ENCODE peak calls at places on chromosome 10, in ten cellular contexts. N is C1 segment of cervical spinal cord; L is RWPE1; S is lung; X is AG08395; V is foreskin fibroblast; Z is astrocyte of the hippocampus; H is lower leg skin; O is stimulated activated CD4-positive, alpha-beta T cell treated with anti-CD3 and anti-CD28 coated beads, Interleukin-2, amount 100 ng/mL, for 48 hours; D is GM04504. E is an unnamed sample.

GRCh38 chr10:8453587-8453986 is 399.1 kb downstream of the GATA3 start:
- DNase-seq in H (peak; percentile 58), X (no peak), O (no peak), S (peak; percentile 36), L (no peak), D (no peak), Z (peak; percentile 29), V (no peak), N (no peak), E (peak; percentile 40)

GRCh38 chr10:85862771-85863170 is 503.8 kb downstream of the GRID1 start:
- DNase-seq in S (no peak), H (no peak), Z (no peak), O (no peak), X (no peak), V (no peak), D (no peak), N (no peak), L (no peak), E (no peak)

GRCh38 chr10:117647306-117647705 is 104.8 kb downstream of the EMX2 start:
- DNase-seq in D (peak; percentile 70), V (peak; percentile 11), S (no peak), X (peak; percentile 85), O (no peak), H (no peak), N (no peak), Z (no peak), L (no peak), E (no peak)

GRCh38 chr10:86654411-86655172 is at the start of gene OPN4:
- DNase-seq in D (no peak), O (no peak), L (no peak), H (no peak), S (no peak), N (no peak), X (no peak), V (no peak), Z (peak; percentile 34), E (no peak)

GRCh38 chr10:50420166-50420565 is 168.8 kb upstream of the ASAH2 start:
- DNase-seq in X (no peak), N (no peak), H (no peak), Z (no peak), D (no peak), L (no peak), O (no peak), V (no peak), S (no peak), E (no peak)

GRCh38 chr10:91955114-91955513 is 31.5 kb downstream of the BTAF1 start:
- DNase-seq in O (no peak), D (no peak), V (no peak), Z (no peak), N (no peak), H (no peak), X (no peak), S (no peak), L (peak; percentile 38), E (no peak)

GRCh38 chr10:13528875-13529713 is at the start of gene BEND7:
- DNase-seq in S (no peak), Z (peak; percentile 75), X (peak; percentile 67), L (peak; percentile 26), V (peak; percentile 11), O (no peak), D (no peak), H (no peak), N (no peak), E (no peak)

GRCh38 chr10:75404335-75405200 is 3.0 kb upstream of the ZNF503 start:
- DNase-seq in N (no peak), D (no peak), X (no peak), O (no peak), V (no peak), Z (peak; percentile 46), L (no peak), H (no peak), S (peak; percentile 69), E (peak; percentile 66)

GRCh38 chr10:102505462-102506115 is 1.8 kb downstream of the SUFU start:
- DNase-seq in Z (peak; percentile 15), V (no peak), D (no peak), O (no peak), X (no peak), S (no peak), L (no peak), N (no peak), H (no peak), E (no peak)

GRCh38 chr10:74058658-74059057 is 60.7 kb downstream of the VCL start:
- DNase-seq in O (no peak), X (no peak), Z (no peak), N (no peak), L (no peak), S (no peak), D (no peak), V (no peak), H (no peak), E (no peak)

GRCh38 chr10:33334839-33335549 is 527 bp upstream of the NRP1 start:
- DNase-seq in V (peak; percentile 90), S (peak; percentile 69), H (peak; percentile 58), Z (peak; percentile 94), O (peak; percentile 31), L (peak; percentile 78), N (peak; percentile 11), X (peak; percentile 70), D (no peak), E (peak; percentile 70)